ENCODE peak calls at places on chromosomes 6 and 20, in six cellular contexts. One of them, this sample, is unnamed.

GRCh38 chr20:24752612-24753011 is 196.5 kb upstream of the CST7 start:
- DNase-seq in K562: no peak
- DNase-seq in HepG2: no peak
- DNase-seq in H1: no peak
- DNase-seq in GM12878: no peak
- DNase-seq in GM12892: no peak
- DNase-seq in this sample: no peak

GRCh38 chr6:14454467-14454763 is 336.8 kb downstream of the CD83 start:
- DNase-seq in K562: no peak
- DNase-seq in GM12892: no peak
- DNase-seq in HepG2: no peak
- DNase-seq in H1: no peak
- DNase-seq in GM12878: no peak
- DNase-seq in this sample: no peak

GRCh38 chr6:41367700-41368099 is 32.3 kb downstream of the NCR2 start:
- DNase-seq in GM12892: no peak
- DNase-seq in K562: peak; percentile 74
- DNase-seq in GM12878: no peak
- DNase-seq in HepG2: peak; percentile 78
- DNase-seq in H1: no peak
- DNase-seq in this sample: no peak

GRCh38 chr20:59469266-59470252 is 134.8 kb upstream of the PHACTR3 start:
- DNase-seq in GM12892: no peak
- DNase-seq in HepG2: peak; percentile 76
- DNase-seq in H1: peak; percentile 44
- DNase-seq in GM12878: no peak
- DNase-seq in K562: peak; percentile 21
- DNase-seq in this sample: no peak

GRCh38 chr6:32700391-32701040 is 34.1 kb upstream of the HLA-DQB1 start:
- DNase-seq in K562: peak; percentile 28
- DNase-seq in HepG2: peak; percentile 56
- DNase-seq in GM12892: no peak
- DNase-seq in GM12878: no peak
- DNase-seq in H1: peak; percentile 34
- DNase-seq in this sample: no peak

GRCh38 chr6:145727817-145728388 is 7.4 kb downstream of the EPM2A start:
- DNase-seq in GM12878: no peak
- DNase-seq in H1: no peak
- DNase-seq in K562: no peak
- DNase-seq in HepG2: no peak
- DNase-seq in GM12892: no peak
- DNase-seq in this sample: no peak

GRCh38 chr20:63565021-63565698 is 8.9 kb downstream of the HELZ2 start:
- DNase-seq in GM12892: no peak
- DNase-seq in H1: no peak
- DNase-seq in K562: no peak
- DNase-seq in GM12878: no peak
- DNase-seq in HepG2: no peak
- DNase-seq in this sample: no peak

GRCh38 chr6:148328876-148329567 is 13.6 kb upstream of the SASH1 start:
- DNase-seq in H1: no peak
- DNase-seq in K562: no peak
- DNase-seq in GM12892: no peak
- DNase-seq in GM12878: no peak
- DNase-seq in HepG2: peak; percentile 35
- DNase-seq in this sample: no peak

GRCh38 chr6:6714498-6715360 is 126.2 kb downstream of the LY86 start:
- DNase-seq in GM12878: no peak
- DNase-seq in H1: no peak
- DNase-seq in K562: no peak
- DNase-seq in HepG2: no peak
- DNase-seq in GM12892: no peak
- DNase-seq in this sample: no peak

GRCh38 chr6:138647006-138647405 is 126.6 kb upstream of the CCDC28A start:
- DNase-seq in H1: no peak
- DNase-seq in HepG2: no peak
- DNase-seq in K562: no peak
- DNase-seq in GM12892: no peak
- DNase-seq in GM12878: no peak
- DNase-seq in this sample: no peak

GRCh38 chr20:4012631-4013030 is 2.7 kb downstream of the RNF24 start:
- DNase-seq in K562: no peak
- DNase-seq in H1: no peak
- DNase-seq in HepG2: no peak
- DNase-seq in GM12878: no peak
- DNase-seq in GM12892: no peak
- DNase-seq in this sample: no peak
- TF ChIP-seq POLR2AphosphoS5 in K562: no peak
- TF ChIP-seq POLR2AphosphoS5 in H1: no peak
- TF ChIP-seq POLR2AphosphoS5 in HepG2: no peak
- TF ChIP-seq POLR2AphosphoS5 in GM12878: no peak
- TF ChIP-seq POLR2AphosphoS5 in GM12892: no peak
- TF ChIP-seq POLR2AphosphoS5 in this sample: no peak

DNA sequence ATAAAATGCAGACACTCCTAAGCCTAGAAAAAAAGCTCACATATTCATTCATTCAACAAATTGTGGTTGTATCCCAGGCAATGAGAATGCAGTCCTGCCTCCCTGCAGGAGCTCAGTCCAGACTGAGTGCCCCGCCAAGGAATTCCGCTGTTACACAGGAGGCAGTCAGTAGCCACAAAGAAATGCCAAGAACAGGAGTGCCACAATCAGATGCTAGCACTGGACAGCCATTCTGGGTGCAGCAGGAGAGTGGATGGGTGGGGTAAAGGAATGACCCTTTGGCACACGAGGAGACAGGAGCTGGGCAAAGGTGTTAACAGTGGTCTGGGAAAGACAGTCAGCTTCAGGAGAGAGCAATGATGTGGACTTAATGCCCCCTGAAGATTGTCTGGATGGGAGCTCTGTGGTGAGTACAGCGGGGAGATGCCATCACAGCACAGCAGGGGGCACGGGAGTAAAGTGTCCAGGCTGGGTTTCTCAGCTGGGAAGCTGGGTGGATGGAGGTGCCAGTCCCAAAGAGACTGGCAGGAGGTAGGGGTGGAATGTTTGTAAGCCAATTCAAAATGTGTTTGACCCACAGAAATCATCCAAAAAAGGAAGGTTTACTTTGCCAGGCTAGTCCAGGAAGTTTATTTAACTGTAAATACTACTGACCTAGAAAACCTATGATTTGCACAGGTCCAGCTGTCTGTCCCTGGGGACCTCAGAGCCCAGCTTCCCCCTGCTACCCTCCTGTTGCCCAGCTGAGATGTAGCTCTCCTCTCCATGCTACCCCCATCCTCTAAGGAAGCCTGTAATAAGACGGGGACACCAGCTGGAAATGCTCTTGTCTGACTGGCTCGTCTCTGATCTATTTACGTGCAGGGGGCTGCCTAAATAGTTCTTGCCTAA is 84.1 kb downstream of the SLC23A2 start:
- DNase-seq in HepG2: no peak
- DNase-seq in GM12892: no peak
- DNase-seq in K562: no peak
- DNase-seq in H1: no peak
- DNase-seq in GM12878: no peak
- DNase-seq in this sample: no peak
- TF ChIP-seq POLR2A in HepG2: no peak
- TF ChIP-seq POLR2A in GM12892: no peak
- TF ChIP-seq POLR2A in K562: no peak
- TF ChIP-seq POLR2A in H1: no peak
- TF ChIP-seq POLR2A in GM12878: no peak
- TF ChIP-seq POLR2A in this sample: no peak

DNA sequence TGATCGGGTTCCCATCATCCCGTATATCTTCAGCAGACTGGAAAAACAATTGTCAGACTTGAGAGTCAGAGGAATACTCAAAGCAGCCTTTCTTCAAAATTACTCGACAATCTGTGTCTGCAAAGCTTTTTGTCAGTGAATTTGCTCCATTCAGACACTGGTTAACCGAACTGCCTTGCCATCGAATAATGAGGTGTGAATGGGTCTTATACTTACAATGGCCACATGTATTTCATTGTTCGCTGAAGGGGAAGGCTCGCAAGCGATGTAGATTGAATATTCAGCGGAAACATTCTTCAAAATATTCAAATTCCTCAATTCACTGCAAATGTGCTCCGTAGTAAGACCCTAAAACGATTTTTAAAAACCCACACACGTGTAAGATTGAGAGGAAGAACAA is 32.9 kb downstream of the JAG1 start:
- DNase-seq in K562: no peak
- DNase-seq in GM12878: no peak
- DNase-seq in HepG2: no peak
- DNase-seq in GM12892: no peak
- DNase-seq in H1: no peak
- DNase-seq in this sample: no peak
- TF ChIP-seq TAF1 in K562: no peak
- TF ChIP-seq TAF1 in GM12878: no peak
- TF ChIP-seq TAF1 in HepG2: no peak
- TF ChIP-seq TAF1 in GM12892: no peak
- TF ChIP-seq TAF1 in H1: no peak
- TF ChIP-seq TAF1 in this sample: no peak

GRCh38 chr6:44133003-44133931 is 5.9 kb downstream of the TMEM63B start:
- DNase-seq in GM12878: no peak
- DNase-seq in K562: peak; percentile 60
- DNase-seq in H1: no peak
- DNase-seq in GM12892: no peak
- DNase-seq in HepG2: peak; percentile 68
- DNase-seq in this sample: no peak
- TF ChIP-seq POLR2AphosphoS5 in GM12878: no peak
- TF ChIP-seq POLR2AphosphoS5 in K562: no peak
- TF ChIP-seq POLR2AphosphoS5 in H1: no peak
- TF ChIP-seq POLR2AphosphoS5 in GM12892: no peak
- TF ChIP-seq POLR2AphosphoS5 in HepG2: no peak
- TF ChIP-seq POLR2AphosphoS5 in this sample: no peak

GRCh38 chr6:109226353-109226752 is 131.0 kb downstream of the CEP57L1 start:
- DNase-seq in K562: no peak
- DNase-seq in HepG2: no peak
- DNase-seq in GM12892: no peak
- DNase-seq in GM12878: no peak
- DNase-seq in H1: no peak
- DNase-seq in this sample: no peak

GRCh38 chr6:109227646-109228045 is 132.3 kb downstream of the CEP57L1 start:
- DNase-seq in GM12892: no peak
- DNase-seq in HepG2: no peak
- DNase-seq in GM12878: no peak
- DNase-seq in H1: no peak
- DNase-seq in K562: no peak
- DNase-seq in this sample: no peak

GRCh38 chr6:109224107-109224875 is 129.0 kb downstream of the CEP57L1 start:
- DNase-seq in HepG2: no peak
- DNase-seq in K562: no peak
- DNase-seq in GM12878: no peak
- DNase-seq in GM12892: no peak
- DNase-seq in H1: no peak
- DNase-seq in this sample: no peak

GRCh38 chr6:109222848-109223247 is 127.5 kb downstream of the CEP57L1 start:
- DNase-seq in GM12892: no peak
- DNase-seq in HepG2: no peak
- DNase-seq in K562: no peak
- DNase-seq in GM12878: no peak
- DNase-seq in H1: no peak
- DNase-seq in this sample: no peak

GRCh38 chr6:109224994-109225393 is 129.7 kb downstream of the CEP57L1 start:
- DNase-seq in H1: no peak
- DNase-seq in GM12878: no peak
- DNase-seq in K562: no peak
- DNase-seq in HepG2: no peak
- DNase-seq in GM12892: no peak
- DNase-seq in this sample: no peak
- TF ChIP-seq POLR2A in H1: no peak
- TF ChIP-seq POLR2A in GM12878: no peak
- TF ChIP-seq POLR2A in K562: no peak
- TF ChIP-seq POLR2A in HepG2: no peak
- TF ChIP-seq POLR2A in GM12892: no peak
- TF ChIP-seq POLR2A in this sample: no peak

DNA sequence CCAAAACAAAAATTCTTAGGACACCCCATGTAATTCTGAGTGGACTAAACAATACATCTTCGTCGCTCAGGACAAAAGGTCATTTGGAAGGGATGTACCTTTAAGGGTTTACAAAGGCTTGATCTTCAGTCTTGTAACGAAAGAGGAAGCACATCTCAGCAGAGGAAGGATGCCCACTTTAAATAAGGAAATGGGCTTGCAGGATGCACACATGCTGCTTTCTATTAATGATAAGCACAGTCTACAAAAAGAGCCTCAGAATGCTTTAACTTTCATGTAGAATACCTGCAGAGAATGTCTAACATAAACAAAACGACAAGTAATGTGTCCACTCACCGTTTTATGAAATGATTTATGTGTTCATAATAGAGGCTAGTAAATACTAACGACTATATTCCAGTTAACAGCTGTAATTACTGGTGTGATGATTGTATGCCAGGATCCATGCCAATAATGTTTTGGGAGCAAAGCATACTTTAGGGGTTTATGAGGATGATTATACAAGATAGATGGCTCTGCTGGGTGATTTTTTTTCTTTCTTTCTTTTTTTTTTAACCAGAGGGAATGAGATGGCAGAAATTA is 216.9 kb downstream of the GMDS start:
- DNase-seq in HepG2: no peak
- DNase-seq in GM12878: peak; percentile 9
- DNase-seq in K562: no peak
- DNase-seq in GM12892: peak; percentile 2
- DNase-seq in H1: no peak
- DNase-seq in this sample: peak; percentile 5
- TF ChIP-seq TAF1 in HepG2: no peak
- TF ChIP-seq TAF1 in GM12878: no peak
- TF ChIP-seq TAF1 in K562: no peak
- TF ChIP-seq TAF1 in GM12892: no peak
- TF ChIP-seq TAF1 in H1: no peak
- TF ChIP-seq TAF1 in this sample: no peak

GRCh38 chr6:46216879-46217278 is 46.1 kb upstream of the ENPP5 start:
- DNase-seq in H1: no peak
- DNase-seq in HepG2: no peak
- DNase-seq in K562: no peak
- DNase-seq in GM12892: no peak
- DNase-seq in GM12878: no peak
- DNase-seq in this sample: no peak

GRCh38 chr6:46215777-46216176 is 45.0 kb upstream of the ENPP5 start:
- DNase-seq in H1: no peak
- DNase-seq in GM12878: no peak
- DNase-seq in HepG2: no peak
- DNase-seq in GM12892: no peak
- DNase-seq in K562: no peak
- DNase-seq in this sample: no peak

GRCh38 chr6:46219661-46220060 is 48.9 kb upstream of the ENPP5 start:
- DNase-seq in GM12892: no peak
- DNase-seq in GM12878: no peak
- DNase-seq in HepG2: no peak
- DNase-seq in H1: no peak
- DNase-seq in K562: no peak
- DNase-seq in this sample: no peak

GRCh38 chr6:46218457-46218856 is 47.7 kb upstream of the ENPP5 start:
- DNase-seq in K562: no peak
- DNase-seq in GM12892: no peak
- DNase-seq in H1: no peak
- DNase-seq in GM12878: no peak
- DNase-seq in HepG2: no peak
- DNase-seq in this sample: no peak

GRCh38 chr6:46217671-46218131 is 46.9 kb upstream of the ENPP5 start:
- DNase-seq in GM12892: no peak
- DNase-seq in HepG2: no peak
- DNase-seq in H1: no peak
- DNase-seq in GM12878: peak; percentile 57
- DNase-seq in K562: no peak
- DNase-seq in this sample: no peak
- TF ChIP-seq POLR2AphosphoS5 in GM12892: no peak
- TF ChIP-seq POLR2AphosphoS5 in HepG2: no peak
- TF ChIP-seq POLR2AphosphoS5 in H1: no peak
- TF ChIP-seq POLR2AphosphoS5 in GM12878: no peak
- TF ChIP-seq POLR2AphosphoS5 in K562: no peak
- TF ChIP-seq POLR2AphosphoS5 in this sample: no peak

This sample was measured in GM12891.